ENCODE peak calls at places on chromosome 1, in four cellular contexts. U is WTC11, T is H54, Z is foreskin keratinocyte. V is an unnamed sample.

GRCh38 chr1:54698346-54698745 is 17.3 kb upstream of the TTC4 start:
- DNase-seq in T (no peak), Z (no peak), U (no peak), V (no peak)

GRCh38 chr1:26936823-26937222 is 15.3 kb downstream of the NUDC start:
- DNase-seq in Z (no peak), U (no peak), T (no peak), V (no peak)

GRCh38 chr1:67242016-67242415 is 65.7 kb upstream of the IL12RB2 start:
- DNase-seq in U (no peak), Z (no peak), T (no peak), V (no peak)

GRCh38 chr1:244325056-244325764 is 126.5 kb downstream of the ADSS2 start:
- DNase-seq in T (no peak), Z (no peak), U (no peak), V (no peak)

GRCh38 chr1:44038876-44039657 is 7.8 kb upstream of the SLC6A9 start:
- DNase-seq in Z (no peak), U (no peak), T (no peak), V (no peak)

GRCh38 chr1:110112656-110113055 is 413 bp downstream of the UBL4B start:
- DNase-seq in U (no peak), T (no peak), Z (no peak), V (no peak)

GRCh38 chr1:35559317-35559944 is 1.8 kb downstream of the NCDN start:
- DNase-seq in U (no peak), T (no peak), Z (no peak), V (no peak)

GRCh38 chr1:21268281-21269239 is 21.7 kb downstream of the ECE1 start:
- DNase-seq in U (no peak), T (no peak), Z (no peak), V (no peak)

GRCh38 chr1:53729536-53730485 is 9.2 kb downstream of the GLIS1 start:
- DNase-seq in T (no peak), U (no peak), Z (no peak), V (no peak)

GRCh38 chr1:163974120-163974519 is 584.9 kb upstream of the PBX1 start:
- DNase-seq in Z (no peak), T (no peak), U (no peak), V (no peak)

GRCh38 chr1:50873458-50874187 is 86.4 kb downstream of the FAF1 start:
- DNase-seq in T (peak; percentile 15), U (peak; percentile 79), Z (peak; percentile 27), V (peak; percentile 67)

GRCh38 chr1:22052115-22053017 is at the start of gene CDC42:
- DNase-seq in T (peak; percentile 69), Z (peak; percentile 72), U (peak; percentile 95), V (peak; percentile 95)

GRCh38 chr1:145891587-145892485 is 6.2 kb upstream of the ANKRD35 start:
- DNase-seq in Z (peak; percentile 99), T (peak; percentile 88), U (peak; percentile 98), V (peak; percentile 93)

GRCh38 chr1:185973645-185974044 is 239.5 kb downstream of the HMCN1 start:
- DNase-seq in U (no peak), T (no peak), Z (no peak), V (no peak)

GRCh38 chr1:32246888-32247273 is at the start of gene FAM167B:
- DNase-seq in Z (no peak), T (no peak), U (no peak), V (no peak)

GRCh38 chr1:20660363-20661234 is 570 bp downstream of the DDOST start:
- DNase-seq in Z (no peak), U (no peak), T (no peak), V (no peak)

GRCh38 chr1:76073471-76073870 is 1.1 kb upstream of the ST6GALNAC3 start:
- DNase-seq in U (no peak), Z (no peak), T (peak; percentile 13), V (no peak)